ENCODE peak calls at places on chromosomes 12 and 14, in six cellular contexts. Q is A549, R is endothelial cell of umbilical vein, H is K562, P is GM12878, T is HepG2. Z is an unnamed sample.

GRCh38 chr14:36478782-36479181 is 41.2 kb downstream of the NKX2-1 start:
- DNase-seq in P (no peak), R (no peak), T (no peak), Q (no peak), H (no peak), Z (no peak)

GRCh38 chr12:65313704-65314317 is 35.3 kb downstream of the MSRB3 start:
- DNase-seq in Q (no peak), P (no peak), T (peak), H (no peak), R (peak), Z (peak)

GRCh38 chr14:83870556-83870955 is 1659.4 kb upstream of the FLRT2 start:
- DNase-seq in H (no peak), R (no peak), Q (no peak), T (no peak), P (no peak), Z (no peak)

GRCh38 chr12:132966676-132967415 is 10.7 kb upstream of the ZNF605 start:
- DNase-seq in P (no peak), R (no peak), H (no peak), T (no peak), Q (no peak), Z (no peak)

GRCh38 chr12:77584860-77585259 is 245.8 kb upstream of the NAV3 start:
- DNase-seq in Q (no peak), H (no peak), P (no peak), T (no peak), R (no peak), Z (no peak)

GRCh38 chr12:52032431-52032796 is 18.8 kb upstream of the NR4A1 start:
- DNase-seq in Q (no peak), P (no peak), H (no peak), R (peak), T (no peak), Z (no peak)

GRCh38 chr12:4449862-4450222 is 4.2 kb upstream of the FGF6 start:
- DNase-seq in R (no peak), H (no peak), T (no peak), Q (no peak), P (no peak), Z (no peak)

GRCh38 chr12:4283512-4284255 is 10.1 kb downstream of the CCND2 start:
- DNase-seq in T (no peak), H (no peak), P (no peak), R (no peak), Q (no peak), Z (no peak)

GRCh38 chr12:104630230-104630670 is 173.5 kb downstream of the CHST11 start:
- DNase-seq in H (no peak), T (no peak), P (no peak), Q (no peak), R (no peak), Z (peak)

GRCh38 chr12:99736760-99737159 is 89.2 kb downstream of the GARIN6 start:
- DNase-seq in T (no peak), R (no peak), H (no peak), Q (no peak), P (no peak), Z (no peak)

GRCh38 chr14:65052832-65053231 is 49.5 kb downstream of the MAX start:
- DNase-seq in R (no peak), H (no peak), Q (no peak), T (no peak), P (no peak), Z (no peak)

GRCh38 chr12:78651755-78652154 is 212.8 kb upstream of the SYT1 start:
- DNase-seq in R (no peak), P (no peak), T (no peak), H (no peak), Q (no peak), Z (no peak)

GRCh38 chr14:75662966-75663365 is 1.9 kb downstream of the TTLL5 start:
- DNase-seq in R (peak), T (no peak), H (no peak), Q (no peak), P (no peak), Z (no peak)

GRCh38 chr12:67937822-67938221 is 51.4 kb upstream of the IFNG-AS1 start:
- DNase-seq in R (no peak), P (no peak), T (no peak), H (no peak), Q (no peak), Z (no peak)

GRCh38 chr12:1374296-1374695 is 220.1 kb downstream of the FBXL14 start:
- DNase-seq in Q (no peak), H (no peak), T (no peak), P (no peak), R (no peak), Z (no peak)

GRCh38 chr12:106732890-106733289 is 41.6 kb upstream of the RIC8B start:
- DNase-seq in R (no peak), P (no peak), T (no peak), H (no peak), Q (no peak), Z (no peak)

GRCh38 chr14:57461777-57462320 is 31.8 kb downstream of the CCDC198 start:
- DNase-seq in H (no peak), Q (no peak), R (no peak), P (no peak), T (no peak), Z (no peak)

DNA sequence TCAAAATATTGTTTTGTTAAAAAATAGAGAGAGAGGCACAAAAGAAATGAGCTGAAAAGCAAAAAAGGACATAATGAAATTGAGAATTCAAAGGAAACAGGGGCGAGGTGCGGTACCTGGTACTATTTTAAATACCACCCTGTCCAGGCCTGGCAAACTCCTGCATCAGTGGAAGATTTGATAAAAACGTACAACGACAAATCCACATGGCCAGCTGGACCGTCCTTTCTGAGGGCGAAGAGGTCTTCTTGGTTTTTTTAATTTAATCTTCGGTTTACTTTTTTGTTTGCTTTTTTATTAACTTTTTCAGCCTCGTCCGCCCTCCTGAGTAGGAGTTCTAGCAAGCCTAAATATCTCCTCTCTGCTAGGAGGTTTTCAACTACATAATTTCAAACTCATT is 11.9 kb downstream of the BCL11B start:
- DNase-seq in T (no peak), P (no peak), H (no peak), Q (no peak), R (no peak), Z (no peak)
- TF ChIP-seq CTCF in T (no peak), P (no peak), H (no peak), Q (no peak), R (no peak), Z (no peak)

GRCh38 chr12:57142121-57142520 is 5.3 kb downstream of the LRP1-AS start:
- DNase-seq in H (no peak), P (no peak), Q (no peak), T (no peak), R (no peak), Z (no peak)
- TF ChIP-seq MYC in H (no peak), P (no peak), Q (no peak), T (no peak), R (no peak), Z (no peak)

GRCh38 chr12:95217377-95218163 is at the start of the genes FGD6 and VEZT:
- DNase-seq in P (peak), T (peak), H (peak), Q (peak), R (peak), Z (peak)
- TF ChIP-seq POLR2A in P (peak), T (peak), H (peak), Q (peak), R (peak), Z (peak)

GRCh38 chr14:100656996-100657395 is 69.7 kb upstream of the DLK1 start:
- DNase-seq in H (no peak), Q (no peak), T (no peak), P (no peak), R (no peak), Z (no peak)

GRCh38 chr14:100659345-100660001 is 67.2 kb upstream of the DLK1 start:
- DNase-seq in R (no peak), H (no peak), P (no peak), Q (no peak), T (no peak), Z (no peak)

GRCh38 chr14:100658514-100658886 is 68.2 kb upstream of the DLK1 start:
- DNase-seq in H (peak), P (no peak), Q (no peak), R (no peak), T (peak), Z (no peak)

GRCh38 chr14:100660498-100661339 is 66.0 kb upstream of the DLK1 start:
- DNase-seq in Q (no peak), T (peak), H (no peak), P (no peak), R (no peak), Z (no peak)

DNA sequence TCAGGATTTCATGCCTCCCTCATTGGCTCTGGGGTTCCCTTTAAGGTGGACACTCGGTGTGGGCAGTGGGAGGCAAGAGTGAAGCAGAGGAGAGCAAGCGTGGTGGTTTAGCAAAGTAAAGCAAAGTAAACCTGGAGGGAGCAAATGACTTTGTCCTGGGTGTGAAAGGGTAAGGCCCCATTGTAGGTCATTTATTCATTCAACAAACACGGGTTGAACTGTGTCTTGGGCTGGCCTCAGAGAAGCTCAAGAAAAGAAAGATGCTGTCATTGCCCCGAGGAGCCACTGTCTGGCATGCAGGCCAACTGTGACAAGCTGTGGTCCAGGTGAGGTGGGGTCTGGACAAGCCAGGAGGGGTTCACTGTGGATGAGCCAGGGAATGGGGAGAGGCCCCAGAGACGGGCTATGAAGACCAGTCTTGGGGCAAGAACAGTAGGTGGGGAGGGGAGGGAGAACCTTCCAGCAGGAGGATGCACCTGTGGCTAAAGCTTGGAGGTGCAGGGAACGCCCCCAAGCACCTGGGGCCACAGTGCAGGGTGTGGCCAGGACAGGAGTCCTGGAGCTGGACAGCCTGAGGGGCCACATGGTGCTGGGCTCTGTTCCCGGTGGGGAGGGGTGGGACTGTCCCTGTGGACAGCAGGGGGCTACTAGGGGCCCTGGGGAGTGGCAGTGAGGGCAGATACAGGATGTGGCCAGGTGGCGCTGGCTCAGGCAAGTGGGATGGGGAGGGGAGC is 68.7 kb upstream of the DLK1 start:
- DNase-seq in H (no peak), Q (no peak), R (no peak), P (no peak), T (no peak), Z (no peak)
- TF ChIP-seq CTCF in H (no peak), Q (no peak), R (no peak), P (no peak), T (no peak), Z (no peak)

DNA sequence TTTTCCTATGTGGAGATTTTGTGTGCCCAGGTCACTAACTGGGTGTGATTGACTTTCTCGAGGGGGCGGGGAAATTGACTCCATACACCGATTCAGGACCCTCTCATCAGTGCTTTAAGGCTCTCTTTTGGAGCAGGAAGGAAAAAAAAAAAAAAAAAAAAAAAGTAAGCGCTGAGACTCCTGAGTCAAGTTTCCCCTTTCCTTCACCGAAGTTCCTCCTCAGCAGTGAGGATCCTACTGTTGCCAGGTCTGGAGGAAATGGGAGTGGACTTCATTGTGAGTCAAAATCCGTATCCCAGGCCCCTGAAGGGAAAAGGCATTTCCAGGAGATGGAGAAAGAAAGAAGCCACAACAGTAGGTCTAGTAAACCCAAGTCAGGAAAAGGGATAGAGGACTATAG is 1.4 kb downstream of the PPFIBP1 start:
- DNase-seq in H (no peak), R (peak), Q (peak), P (no peak), T (no peak), Z (peak)
- TF ChIP-seq MYC in H (no peak), R (no peak), Q (no peak), P (no peak), T (no peak), Z (no peak)

GRCh38 chr12:91380651-91381050 is 198.0 kb upstream of the DCN start:
- DNase-seq in P (no peak), Q (no peak), T (no peak), R (peak), H (no peak), Z (no peak)

GRCh38 chr12:91379051-91379775 is 196.6 kb upstream of the DCN start:
- DNase-seq in Q (no peak), P (no peak), T (no peak), R (no peak), H (no peak), Z (no peak)

GRCh38 chr12:91382081-91382543 is 199.5 kb upstream of the DCN start:
- DNase-seq in H (peak), R (peak), Q (peak), P (peak), T (peak), Z (peak)

GRCh38 chr12:91383106-91383505 is 200.5 kb upstream of the DCN start:
- DNase-seq in H (no peak), P (no peak), T (no peak), R (no peak), Q (no peak), Z (no peak)

DNA sequence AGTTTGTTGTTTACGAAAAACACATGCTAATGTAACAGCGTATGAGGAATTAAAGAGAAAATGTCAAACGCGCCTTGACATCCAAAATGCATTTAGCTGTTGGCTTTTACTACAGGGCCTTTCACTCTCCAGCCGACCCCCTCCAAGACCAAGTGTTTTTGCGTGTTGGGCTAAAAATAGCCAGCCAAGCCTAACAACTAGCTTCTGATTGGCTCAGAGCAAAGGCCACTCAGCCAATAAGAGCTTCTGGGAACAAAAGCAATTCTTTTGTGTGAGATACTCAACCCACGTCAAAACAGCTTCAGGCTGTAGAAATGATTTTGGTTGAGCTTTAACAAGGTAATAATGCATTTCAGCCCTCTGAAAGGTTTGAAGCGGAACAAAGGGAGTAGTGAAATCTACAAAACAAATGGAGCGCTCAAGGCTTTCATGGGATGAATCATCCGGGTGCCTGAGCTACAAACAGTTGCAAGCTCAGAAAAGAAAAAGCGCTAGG is 198.7 kb upstream of the DCN start:
- DNase-seq in H (no peak), T (no peak), P (peak), Q (no peak), R (peak), Z (no peak)
- TF ChIP-seq POLR2A in H (no peak), T (no peak), P (no peak), Q (no peak), R (no peak), Z (no peak)

DNA sequence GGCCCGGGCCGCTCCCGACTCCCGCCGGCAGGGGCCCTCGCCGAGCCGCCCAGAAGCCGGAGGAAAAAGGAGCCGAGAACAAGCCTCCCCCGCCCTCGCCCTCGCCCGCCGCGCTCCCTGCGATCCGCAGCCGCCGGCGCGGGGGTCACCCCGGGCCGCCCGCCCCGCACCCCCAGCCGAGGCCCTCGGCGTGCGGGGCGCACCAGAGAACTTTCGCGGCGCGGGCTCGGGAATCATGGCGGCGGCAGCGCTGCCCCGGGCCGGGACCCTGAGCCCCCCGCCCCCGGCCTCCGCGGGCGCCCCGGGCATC is 519 bp downstream of the CDK2AP1 start:
- DNase-seq in Q (peak), H (peak), R (no peak), T (peak), P (no peak), Z (peak)
- TF ChIP-seq CTCF in Q (peak), H (peak), R (peak), T (peak), P (peak), Z (peak)

GRCh38 chr14:99093532-99094517 is 178.2 kb downstream of the BCL11B start:
- DNase-seq in P (no peak), H (no peak), T (no peak), R (no peak), Q (no peak), Z (peak)
- TF ChIP-seq MYC in P (no peak), H (no peak), T (no peak), R (no peak), Q (no peak), Z (no peak)

DNA sequence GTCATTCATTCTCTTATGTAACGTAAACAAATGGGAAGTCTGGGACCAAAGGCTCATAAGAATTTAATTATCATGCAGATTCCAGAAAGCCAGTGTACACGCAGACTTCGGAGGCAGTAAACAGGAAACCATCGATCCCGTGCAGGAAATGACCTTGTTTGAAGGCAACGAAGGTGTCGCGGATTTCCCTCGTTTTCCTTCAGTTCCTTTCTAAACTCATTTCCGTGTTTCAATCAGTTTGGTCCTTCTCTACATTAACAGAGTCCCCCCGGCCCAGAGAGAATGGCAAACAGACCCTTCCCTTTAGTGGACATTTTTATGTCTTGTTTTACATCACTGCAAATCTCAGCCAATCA is 6.3 kb upstream of the FOXJ2 start:
- DNase-seq in Q (no peak), P (no peak), R (no peak), H (no peak), T (no peak), Z (no peak)
- TF ChIP-seq POLR2A in Q (no peak), P (no peak), R (peak), H (peak), T (peak), Z (peak)

Z was measured in NB4.